ENCODE peak calls at places on chromosomes 6 and 20, in eight cellular contexts. One of them, this sample, is unnamed.

GRCh38 chr6:42418739-42419138 is 33.0 kb downstream of the TRERF1 start:
- DNase-seq in osteoblast: no peak
- DNase-seq in esophagus squamous epithelium: no peak
- DNase-seq in AG09319: no peak
- DNase-seq in RWPE1: no peak
- DNase-seq in upper lobe of right lung: no peak
- DNase-seq in sigmoid colon: no peak
- DNase-seq in kidney epithelial cell: no peak
- DNase-seq in this sample: no peak

GRCh38 chr6:77463308-77463880 is at the start of gene HTR1B:
- DNase-seq in osteoblast: peak
- DNase-seq in esophagus squamous epithelium: no peak
- DNase-seq in upper lobe of right lung: peak
- DNase-seq in RWPE1: peak
- DNase-seq in AG09319: no peak
- DNase-seq in kidney epithelial cell: no peak
- DNase-seq in sigmoid colon: peak
- DNase-seq in this sample: no peak

GRCh38 chr6:80728830-80729229 is 622.4 kb downstream of the BCKDHB start:
- DNase-seq in esophagus squamous epithelium: no peak
- DNase-seq in RWPE1: peak
- DNase-seq in upper lobe of right lung: no peak
- DNase-seq in kidney epithelial cell: no peak
- DNase-seq in sigmoid colon: no peak
- DNase-seq in AG09319: no peak
- DNase-seq in osteoblast: no peak
- DNase-seq in this sample: no peak

GRCh38 chr20:35490736-35491181 is 35.4 kb downstream of the CEP250 start:
- DNase-seq in sigmoid colon: no peak
- DNase-seq in RWPE1: no peak
- DNase-seq in kidney epithelial cell: no peak
- DNase-seq in osteoblast: no peak
- DNase-seq in AG09319: no peak
- DNase-seq in esophagus squamous epithelium: peak
- DNase-seq in upper lobe of right lung: no peak
- DNase-seq in this sample: peak

GRCh38 chr6:81668615-81669047 is 83.8 kb downstream of the TENT5A start:
- DNase-seq in kidney epithelial cell: no peak
- DNase-seq in RWPE1: no peak
- DNase-seq in upper lobe of right lung: no peak
- DNase-seq in esophagus squamous epithelium: no peak
- DNase-seq in AG09319: no peak
- DNase-seq in osteoblast: no peak
- DNase-seq in sigmoid colon: no peak
- DNase-seq in this sample: no peak

GRCh38 chr20:1874534-1875168 is 20.6 kb upstream of the SIRPA start:
- DNase-seq in osteoblast: peak
- DNase-seq in sigmoid colon: no peak
- DNase-seq in kidney epithelial cell: no peak
- DNase-seq in AG09319: no peak
- DNase-seq in upper lobe of right lung: peak
- DNase-seq in esophagus squamous epithelium: no peak
- DNase-seq in RWPE1: no peak
- DNase-seq in this sample: no peak

GRCh38 chr6:137921823-137922222 is 54.8 kb downstream of the TNFAIP3 start:
- DNase-seq in AG09319: no peak
- DNase-seq in upper lobe of right lung: no peak
- DNase-seq in osteoblast: no peak
- DNase-seq in RWPE1: no peak
- DNase-seq in sigmoid colon: no peak
- DNase-seq in esophagus squamous epithelium: no peak
- DNase-seq in kidney epithelial cell: no peak
- DNase-seq in this sample: peak

GRCh38 chr6:161272600-161273355 is 1.1 kb downstream of the AGPAT4 start:
- DNase-seq in sigmoid colon: peak
- DNase-seq in esophagus squamous epithelium: no peak
- DNase-seq in kidney epithelial cell: no peak
- DNase-seq in upper lobe of right lung: no peak
- DNase-seq in AG09319: no peak
- DNase-seq in RWPE1: peak
- DNase-seq in osteoblast: no peak
- DNase-seq in this sample: no peak

GRCh38 chr6:37696841-37697735 is 595 bp downstream of the MDGA1 start:
- DNase-seq in kidney epithelial cell: no peak
- DNase-seq in sigmoid colon: no peak
- DNase-seq in esophagus squamous epithelium: no peak
- DNase-seq in AG09319: no peak
- DNase-seq in upper lobe of right lung: peak
- DNase-seq in osteoblast: peak
- DNase-seq in RWPE1: peak
- DNase-seq in this sample: peak

GRCh38 chr6:133394630-133395029 is 153.5 kb downstream of the EYA4 start:
- DNase-seq in esophagus squamous epithelium: no peak
- DNase-seq in RWPE1: no peak
- DNase-seq in sigmoid colon: no peak
- DNase-seq in AG09319: no peak
- DNase-seq in kidney epithelial cell: no peak
- DNase-seq in upper lobe of right lung: no peak
- DNase-seq in osteoblast: no peak
- DNase-seq in this sample: no peak

GRCh38 chr20:10074513-10074912 is 39.7 kb downstream of the ANKEF1 start:
- DNase-seq in upper lobe of right lung: no peak
- DNase-seq in RWPE1: peak
- DNase-seq in sigmoid colon: no peak
- DNase-seq in AG09319: peak
- DNase-seq in kidney epithelial cell: peak
- DNase-seq in osteoblast: peak
- DNase-seq in esophagus squamous epithelium: no peak
- DNase-seq in this sample: no peak

GRCh38 chr6:108425428-108425827 is 130.6 kb downstream of the AFG1L start:
- DNase-seq in AG09319: no peak
- DNase-seq in osteoblast: no peak
- DNase-seq in esophagus squamous epithelium: no peak
- DNase-seq in RWPE1: no peak
- DNase-seq in kidney epithelial cell: no peak
- DNase-seq in upper lobe of right lung: no peak
- DNase-seq in sigmoid colon: no peak
- DNase-seq in this sample: no peak

GRCh38 chr6:99613705-99614429 is 7.2 kb downstream of the PRDM13 start:
- DNase-seq in RWPE1: no peak
- DNase-seq in kidney epithelial cell: no peak
- DNase-seq in upper lobe of right lung: no peak
- DNase-seq in esophagus squamous epithelium: no peak
- DNase-seq in sigmoid colon: no peak
- DNase-seq in osteoblast: peak
- DNase-seq in AG09319: no peak
- DNase-seq in this sample: peak

GRCh38 chr6:109447087-109447486 is 6.6 kb downstream of the SMPD2 start:
- DNase-seq in osteoblast: peak
- DNase-seq in kidney epithelial cell: no peak
- DNase-seq in esophagus squamous epithelium: no peak
- DNase-seq in AG09319: no peak
- DNase-seq in RWPE1: no peak
- DNase-seq in sigmoid colon: no peak
- DNase-seq in upper lobe of right lung: no peak
- DNase-seq in this sample: no peak

GRCh38 chr6:110618591-110619267 is 142.3 kb upstream of the SLC22A16 start:
- DNase-seq in upper lobe of right lung: no peak
- DNase-seq in kidney epithelial cell: no peak
- DNase-seq in RWPE1: peak
- DNase-seq in osteoblast: no peak
- DNase-seq in esophagus squamous epithelium: no peak
- DNase-seq in sigmoid colon: no peak
- DNase-seq in AG09319: no peak
- DNase-seq in this sample: no peak

GRCh38 chr6:7803219-7803618 is 77.3 kb downstream of the BMP6 start:
- DNase-seq in esophagus squamous epithelium: no peak
- DNase-seq in sigmoid colon: no peak
- DNase-seq in kidney epithelial cell: no peak
- DNase-seq in osteoblast: no peak
- DNase-seq in AG09319: no peak
- DNase-seq in RWPE1: no peak
- DNase-seq in upper lobe of right lung: no peak
- DNase-seq in this sample: peak

GRCh38 chr6:45415315-45415714 is 37.6 kb upstream of the SUPT3H start:
- DNase-seq in RWPE1: no peak
- DNase-seq in AG09319: no peak
- DNase-seq in upper lobe of right lung: no peak
- DNase-seq in osteoblast: peak
- DNase-seq in sigmoid colon: no peak
- DNase-seq in esophagus squamous epithelium: no peak
- DNase-seq in kidney epithelial cell: no peak
- DNase-seq in this sample: peak

GRCh38 chr6:38058022-38058421 is 238.5 kb downstream of the ZFAND3 start:
- DNase-seq in sigmoid colon: no peak
- DNase-seq in kidney epithelial cell: peak
- DNase-seq in esophagus squamous epithelium: no peak
- DNase-seq in AG09319: peak
- DNase-seq in upper lobe of right lung: no peak
- DNase-seq in osteoblast: peak
- DNase-seq in RWPE1: peak
- DNase-seq in this sample: peak

GRCh38 chr6:33248932-33249731 is 22.5 kb downstream of the VPS52 start:
- DNase-seq in RWPE1: peak
- DNase-seq in osteoblast: peak
- DNase-seq in kidney epithelial cell: peak
- DNase-seq in AG09319: peak
- DNase-seq in upper lobe of right lung: peak
- DNase-seq in sigmoid colon: peak
- DNase-seq in esophagus squamous epithelium: peak
- DNase-seq in this sample: peak

GRCh38 chr6:105824732-105825131 is 261.4 kb upstream of the PRDM1 start:
- DNase-seq in osteoblast: peak
- DNase-seq in upper lobe of right lung: no peak
- DNase-seq in esophagus squamous epithelium: no peak
- DNase-seq in RWPE1: no peak
- DNase-seq in sigmoid colon: no peak
- DNase-seq in AG09319: no peak
- DNase-seq in kidney epithelial cell: no peak
- DNase-seq in this sample: no peak

GRCh38 chr6:53042112-53042511 is 23.1 kb upstream of the FBXO9 start:
- DNase-seq in esophagus squamous epithelium: no peak
- DNase-seq in osteoblast: peak
- DNase-seq in kidney epithelial cell: peak
- DNase-seq in sigmoid colon: no peak
- DNase-seq in upper lobe of right lung: no peak
- DNase-seq in AG09319: peak
- DNase-seq in RWPE1: peak
- DNase-seq in this sample: no peak

GRCh38 chr6:165832471-165832836 is 169.4 kb upstream of the PDE10A start:
- DNase-seq in sigmoid colon: no peak
- DNase-seq in esophagus squamous epithelium: no peak
- DNase-seq in osteoblast: no peak
- DNase-seq in kidney epithelial cell: no peak
- DNase-seq in AG09319: no peak
- DNase-seq in RWPE1: no peak
- DNase-seq in upper lobe of right lung: no peak
- DNase-seq in this sample: no peak

GRCh38 chr20:39676857-39677351 is 714.8 kb downstream of the DHX35 start:
- DNase-seq in kidney epithelial cell: no peak
- DNase-seq in AG09319: no peak
- DNase-seq in osteoblast: no peak
- DNase-seq in sigmoid colon: no peak
- DNase-seq in upper lobe of right lung: no peak
- DNase-seq in esophagus squamous epithelium: no peak
- DNase-seq in RWPE1: no peak
- DNase-seq in this sample: no peak

DNA sequence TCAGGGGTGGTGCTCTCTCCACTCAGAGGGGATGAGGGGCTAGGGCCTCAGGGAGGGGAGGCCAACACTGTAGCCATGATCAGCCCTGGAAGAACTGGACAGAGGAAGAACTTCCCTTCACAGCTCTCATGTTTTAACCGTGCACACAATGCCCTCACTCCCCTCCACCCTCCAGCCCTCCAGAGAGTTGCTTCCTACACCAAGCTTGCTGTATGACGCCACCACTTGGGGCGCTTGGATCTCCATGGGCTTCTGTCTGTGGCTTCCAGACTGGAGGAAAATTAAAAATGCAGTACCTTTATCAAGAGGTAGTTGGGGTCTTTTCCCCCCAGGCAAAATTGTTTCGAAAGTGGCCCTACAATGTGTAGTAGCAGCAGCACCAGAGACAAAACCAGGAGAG is 48.4 kb downstream of the ARHGAP40 start:
- DNase-seq in sigmoid colon: no peak
- DNase-seq in RWPE1: no peak
- DNase-seq in esophagus squamous epithelium: no peak
- DNase-seq in osteoblast: no peak
- DNase-seq in kidney epithelial cell: no peak
- DNase-seq in AG09319: no peak
- DNase-seq in upper lobe of right lung: no peak
- DNase-seq in this sample: no peak
- TF ChIP-seq CTCF in sigmoid colon: no peak
- TF ChIP-seq CTCF in RWPE1: no peak
- TF ChIP-seq CTCF in esophagus squamous epithelium: no peak
- TF ChIP-seq CTCF in osteoblast: no peak
- TF ChIP-seq CTCF in kidney epithelial cell: no peak
- TF ChIP-seq CTCF in AG09319: no peak
- TF ChIP-seq CTCF in upper lobe of right lung: no peak
- TF ChIP-seq CTCF in this sample: no peak

GRCh38 chr6:1479095-1479494 is 89.7 kb downstream of the FOXF2 start:
- DNase-seq in upper lobe of right lung: no peak
- DNase-seq in sigmoid colon: no peak
- DNase-seq in osteoblast: no peak
- DNase-seq in kidney epithelial cell: no peak
- DNase-seq in AG09319: peak
- DNase-seq in RWPE1: no peak
- DNase-seq in esophagus squamous epithelium: no peak
- DNase-seq in this sample: no peak
- TF ChIP-seq CTCF in upper lobe of right lung: no peak
- TF ChIP-seq CTCF in sigmoid colon: no peak
- TF ChIP-seq CTCF in osteoblast: peak
- TF ChIP-seq CTCF in kidney epithelial cell: no peak
- TF ChIP-seq CTCF in AG09319: peak
- TF ChIP-seq CTCF in RWPE1: no peak
- TF ChIP-seq CTCF in esophagus squamous epithelium: no peak
- TF ChIP-seq CTCF in this sample: no peak

GRCh38 chr20:61328906-61329558 is 77.0 kb downstream of the CDH4 start:
- DNase-seq in kidney epithelial cell: no peak
- DNase-seq in AG09319: no peak
- DNase-seq in upper lobe of right lung: peak
- DNase-seq in sigmoid colon: no peak
- DNase-seq in RWPE1: no peak
- DNase-seq in osteoblast: peak
- DNase-seq in esophagus squamous epithelium: no peak
- DNase-seq in this sample: no peak
- TF ChIP-seq CTCF in kidney epithelial cell: no peak
- TF ChIP-seq CTCF in AG09319: no peak
- TF ChIP-seq CTCF in upper lobe of right lung: no peak
- TF ChIP-seq CTCF in sigmoid colon: no peak
- TF ChIP-seq CTCF in RWPE1: no peak
- TF ChIP-seq CTCF in osteoblast: no peak
- TF ChIP-seq CTCF in esophagus squamous epithelium: no peak
- TF ChIP-seq CTCF in this sample: no peak

DNA sequence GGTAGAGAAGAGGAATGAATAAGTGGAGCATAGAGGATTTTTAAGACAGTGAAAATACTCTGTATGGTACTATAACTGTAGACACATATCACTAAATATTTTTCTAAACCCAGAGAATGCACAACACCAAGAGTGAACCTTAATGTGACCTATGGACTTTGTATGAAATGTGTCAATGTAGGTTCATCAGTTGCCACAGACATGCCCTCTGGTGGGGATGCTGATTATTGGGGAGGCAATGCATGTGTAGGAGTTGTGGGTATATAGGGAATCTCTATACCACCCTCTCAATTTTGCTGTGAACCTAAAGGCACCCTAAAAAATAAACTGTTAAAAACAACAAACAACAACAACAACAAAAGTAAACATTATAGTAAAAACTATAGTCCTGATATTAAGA is 293.7 kb downstream of the RNF144B start:
- DNase-seq in sigmoid colon: no peak
- DNase-seq in kidney epithelial cell: no peak
- DNase-seq in upper lobe of right lung: no peak
- DNase-seq in osteoblast: no peak
- DNase-seq in esophagus squamous epithelium: no peak
- DNase-seq in RWPE1: no peak
- DNase-seq in AG09319: no peak
- DNase-seq in this sample: no peak
- TF ChIP-seq CTCF in sigmoid colon: no peak
- TF ChIP-seq CTCF in kidney epithelial cell: peak
- TF ChIP-seq CTCF in upper lobe of right lung: no peak
- TF ChIP-seq CTCF in osteoblast: no peak
- TF ChIP-seq CTCF in esophagus squamous epithelium: no peak
- TF ChIP-seq CTCF in RWPE1: no peak
- TF ChIP-seq CTCF in AG09319: peak
- TF ChIP-seq CTCF in this sample: no peak